ENCODE peak calls at places on chromosome 10, in seven cellular contexts. One of them, this sample, is unnamed.
A peak's percentile ranks its signal among the peaks of the same experiment; 100 is the strongest.

GRCh38 chr10:96743988-96744585 is 23.8 kb upstream of the PIK3AP1 start:
- DNase-seq in GM12865: peak; percentile 63
- DNase-seq in fibroblast of mammary gland: peak; percentile 15
- DNase-seq in foreskin fibroblast: no peak
- DNase-seq in MM.1S: no peak
- DNase-seq in HepG2: peak; percentile 44
- DNase-seq in fibroblast of lung: peak; percentile 34
- DNase-seq in this sample: no peak

GRCh38 chr10:105973252-105973877 is 1191.1 kb downstream of the SORCS1 start:
- DNase-seq in GM12865: no peak
- DNase-seq in fibroblast of mammary gland: no peak
- DNase-seq in foreskin fibroblast: no peak
- DNase-seq in MM.1S: no peak
- DNase-seq in HepG2: no peak
- DNase-seq in fibroblast of lung: no peak
- DNase-seq in this sample: no peak

GRCh38 chr10:23065549-23065948 is 29.8 kb upstream of the MSRB2 start:
- DNase-seq in GM12865: no peak
- DNase-seq in fibroblast of mammary gland: peak; percentile 73
- DNase-seq in foreskin fibroblast: peak; percentile 72
- DNase-seq in MM.1S: no peak
- DNase-seq in HepG2: peak; percentile 13
- DNase-seq in fibroblast of lung: peak; percentile 86
- DNase-seq in this sample: peak; percentile 11

GRCh38 chr10:33073641-33074410 is 115.8 kb upstream of the ITGB1 start:
- DNase-seq in GM12865: peak; percentile 9
- DNase-seq in fibroblast of mammary gland: peak; percentile 74
- DNase-seq in foreskin fibroblast: no peak
- DNase-seq in MM.1S: no peak
- DNase-seq in HepG2: no peak
- DNase-seq in fibroblast of lung: no peak
- DNase-seq in this sample: no peak

GRCh38 chr10:128042131-128042610 is 84.1 kb downstream of the MKI67 start:
- DNase-seq in GM12865: no peak
- DNase-seq in fibroblast of mammary gland: no peak
- DNase-seq in foreskin fibroblast: no peak
- DNase-seq in MM.1S: no peak
- DNase-seq in HepG2: no peak
- DNase-seq in fibroblast of lung: no peak
- DNase-seq in this sample: no peak

GRCh38 chr10:110414563-110415309 is 83.0 kb upstream of the DUSP5 start:
- DNase-seq in GM12865: peak; percentile 98
- DNase-seq in fibroblast of mammary gland: no peak
- DNase-seq in foreskin fibroblast: no peak
- DNase-seq in MM.1S: peak; percentile 98
- DNase-seq in HepG2: peak; percentile 35
- DNase-seq in fibroblast of lung: peak; percentile 62
- DNase-seq in this sample: no peak

GRCh38 chr10:11286261-11286989 is 268.8 kb downstream of the CELF2 start:
- DNase-seq in GM12865: peak; percentile 86
- DNase-seq in fibroblast of mammary gland: no peak
- DNase-seq in foreskin fibroblast: no peak
- DNase-seq in MM.1S: no peak
- DNase-seq in HepG2: no peak
- DNase-seq in fibroblast of lung: no peak
- DNase-seq in this sample: no peak

GRCh38 chr10:8069627-8070026 is 15.1 kb downstream of the GATA3 start:
- DNase-seq in GM12865: no peak
- DNase-seq in fibroblast of mammary gland: no peak
- DNase-seq in foreskin fibroblast: no peak
- DNase-seq in MM.1S: no peak
- DNase-seq in HepG2: no peak
- DNase-seq in fibroblast of lung: peak; percentile 95
- DNase-seq in this sample: peak; percentile 18

GRCh38 chr10:59839576-59839975 is 66.8 kb downstream of the CCDC6 start:
- DNase-seq in GM12865: no peak
- DNase-seq in fibroblast of mammary gland: peak; percentile 52
- DNase-seq in foreskin fibroblast: no peak
- DNase-seq in MM.1S: no peak
- DNase-seq in HepG2: no peak
- DNase-seq in fibroblast of lung: peak; percentile 79
- DNase-seq in this sample: peak; percentile 11

GRCh38 chr10:124744047-124744687 is at the start of gene FAM53B:
- DNase-seq in GM12865: peak; percentile 88
- DNase-seq in fibroblast of mammary gland: peak; percentile 66
- DNase-seq in foreskin fibroblast: peak; percentile 79
- DNase-seq in MM.1S: peak; percentile 87
- DNase-seq in HepG2: no peak
- DNase-seq in fibroblast of lung: peak; percentile 79
- DNase-seq in this sample: no peak

GRCh38 chr10:108561649-108562048 is 1361.7 kb downstream of the XPNPEP1 start:
- DNase-seq in GM12865: no peak
- DNase-seq in fibroblast of mammary gland: peak; percentile 76
- DNase-seq in foreskin fibroblast: peak; percentile 51
- DNase-seq in MM.1S: no peak
- DNase-seq in HepG2: no peak
- DNase-seq in fibroblast of lung: peak; percentile 64
- DNase-seq in this sample: no peak

GRCh38 chr10:34886906-34887615 is 72.0 kb upstream of the PARD3 start:
- DNase-seq in GM12865: no peak
- DNase-seq in fibroblast of mammary gland: no peak
- DNase-seq in foreskin fibroblast: no peak
- DNase-seq in MM.1S: no peak
- DNase-seq in HepG2: no peak
- DNase-seq in fibroblast of lung: no peak
- DNase-seq in this sample: no peak

GRCh38 chr10:16384064-16384463 is 52.7 kb upstream of the PTER start:
- DNase-seq in GM12865: no peak
- DNase-seq in fibroblast of mammary gland: no peak
- DNase-seq in foreskin fibroblast: no peak
- DNase-seq in MM.1S: no peak
- DNase-seq in HepG2: no peak
- DNase-seq in fibroblast of lung: no peak
- DNase-seq in this sample: no peak

DNA sequence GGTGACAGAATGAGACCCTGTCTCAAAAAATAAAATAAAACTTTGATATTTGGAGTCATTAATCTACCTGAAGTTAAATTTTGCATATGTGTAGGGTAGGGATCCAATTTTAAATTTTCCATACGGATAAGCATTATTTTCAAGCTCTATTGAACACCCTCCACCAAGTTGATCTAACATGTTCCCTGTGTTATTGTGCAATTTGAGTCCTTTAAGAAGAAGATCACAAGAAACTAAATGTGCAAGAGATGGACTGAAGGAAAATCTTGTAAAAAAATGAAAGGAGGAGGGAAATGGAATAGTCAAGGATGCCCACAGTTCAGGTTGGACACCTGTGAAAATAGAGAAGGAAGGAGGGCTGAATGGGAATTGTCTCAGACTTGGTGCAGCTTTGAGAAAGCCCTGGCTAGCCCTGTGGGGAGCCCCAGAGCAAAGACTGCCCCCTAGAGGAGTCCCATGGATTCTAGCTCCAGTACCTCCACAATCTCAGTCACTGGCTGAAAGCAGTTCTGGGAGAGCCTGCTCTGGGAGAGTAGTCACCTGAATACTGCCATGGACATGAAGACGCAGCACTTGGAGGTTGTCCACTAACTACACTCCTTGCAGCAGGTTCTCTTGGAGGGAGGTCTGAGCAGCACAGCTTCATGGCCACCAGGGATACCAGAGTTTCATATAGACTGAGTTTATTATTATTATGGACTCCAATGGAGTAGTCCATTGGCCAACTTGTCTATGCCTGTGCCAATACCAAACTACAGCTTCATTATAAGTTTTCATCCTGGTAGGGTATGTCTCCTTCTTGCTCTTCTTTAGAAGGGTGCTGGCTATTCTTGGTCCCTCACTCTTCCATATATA is 5.7 kb upstream of the TIAL1 start:
- DNase-seq in GM12865: peak; percentile 45
- DNase-seq in fibroblast of mammary gland: peak; percentile 25
- DNase-seq in foreskin fibroblast: no peak
- DNase-seq in MM.1S: peak; percentile 33
- DNase-seq in HepG2: peak; percentile 31
- DNase-seq in fibroblast of lung: no peak
- DNase-seq in this sample: no peak
- TF ChIP-seq CTCF in GM12865: peak; percentile 69
- TF ChIP-seq CTCF in fibroblast of mammary gland: peak; percentile 70
- TF ChIP-seq CTCF in foreskin fibroblast: peak; percentile 64
- TF ChIP-seq CTCF in MM.1S: peak; percentile 67
- TF ChIP-seq CTCF in HepG2: peak; percentile 70
- TF ChIP-seq CTCF in fibroblast of lung: peak; percentile 59
- TF ChIP-seq CTCF in this sample: peak; percentile 63

DNA sequence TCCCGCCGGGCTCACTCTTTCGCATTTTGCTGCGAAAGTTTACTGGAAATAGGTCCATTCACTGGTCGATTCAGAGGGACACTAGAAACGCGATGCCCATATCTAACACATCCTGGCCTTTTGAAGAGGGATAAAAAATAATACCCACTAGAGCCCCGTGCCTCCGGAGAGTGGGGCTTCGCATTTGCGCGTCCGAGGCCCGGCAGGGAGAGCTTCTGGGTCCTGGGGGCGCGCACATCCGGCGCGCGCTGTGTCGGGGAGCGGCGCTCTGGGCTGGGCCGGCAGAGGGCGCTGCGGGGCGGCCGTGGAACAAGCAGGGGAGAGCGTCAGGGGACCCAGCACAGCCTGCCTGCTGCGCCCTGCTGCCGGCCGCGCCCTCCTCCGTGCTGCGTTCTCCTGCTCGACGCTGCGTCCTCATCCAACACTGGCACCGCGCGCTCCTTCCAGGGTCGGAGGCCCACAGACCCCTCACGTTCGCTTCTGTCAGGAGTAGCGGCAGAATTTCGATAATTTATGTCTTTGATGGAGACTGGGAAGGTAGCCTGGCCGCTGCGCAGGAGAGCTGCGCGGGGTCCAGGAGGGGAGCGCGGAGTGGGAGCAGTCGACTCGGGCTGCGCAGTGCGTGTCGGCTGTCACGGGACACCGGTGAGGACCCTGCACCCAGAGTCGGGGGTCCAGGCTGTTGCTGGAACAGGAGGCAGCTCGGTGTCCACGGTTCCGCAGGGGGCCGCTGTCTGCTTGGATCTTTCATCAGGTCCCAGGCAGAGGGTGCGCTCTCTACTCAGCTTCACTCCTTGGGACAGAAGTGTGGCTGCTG is 41.5 kb upstream of the ZNF32 start:
- DNase-seq in GM12865: peak; percentile 77
- DNase-seq in fibroblast of mammary gland: peak; percentile 73
- DNase-seq in foreskin fibroblast: peak; percentile 74
- DNase-seq in MM.1S: peak; percentile 70
- DNase-seq in HepG2: peak; percentile 27
- DNase-seq in fibroblast of lung: peak; percentile 78
- DNase-seq in this sample: peak; percentile 26
- H3K4me3 ChIP-seq in GM12865: peak overlapping the region; percentile 37
- H3K4me3 ChIP-seq in fibroblast of mammary gland: peak overlapping the region; percentile 56
- H3K4me3 ChIP-seq in foreskin fibroblast: peak overlapping the region; percentile 59
- H3K4me3 ChIP-seq in MM.1S: peak overlapping the region; percentile 75
- H3K4me3 ChIP-seq in HepG2: no peak overlapping the region
- H3K4me3 ChIP-seq in fibroblast of lung: peak overlapping the region; percentile 53
- H3K4me3 ChIP-seq in this sample: peak overlapping the region; percentile 73

GRCh38 chr10:132452216-132452650 is 55.2 kb downstream of the PWWP2B start:
- DNase-seq in GM12865: no peak
- DNase-seq in fibroblast of mammary gland: no peak
- DNase-seq in foreskin fibroblast: no peak
- DNase-seq in MM.1S: no peak
- DNase-seq in HepG2: no peak
- DNase-seq in fibroblast of lung: no peak
- DNase-seq in this sample: no peak
- TF ChIP-seq CTCF in GM12865: no peak
- TF ChIP-seq CTCF in fibroblast of mammary gland: no peak
- TF ChIP-seq CTCF in foreskin fibroblast: no peak
- TF ChIP-seq CTCF in MM.1S: no peak
- TF ChIP-seq CTCF in HepG2: peak; percentile 63
- TF ChIP-seq CTCF in fibroblast of lung: no peak
- TF ChIP-seq CTCF in this sample: no peak

GRCh38 chr10:123160311-123160980 is 6.2 kb downstream of the BUB3 start:
- DNase-seq in GM12865: peak; percentile 48
- DNase-seq in fibroblast of mammary gland: no peak
- DNase-seq in foreskin fibroblast: no peak
- DNase-seq in MM.1S: peak; percentile 41
- DNase-seq in HepG2: no peak
- DNase-seq in fibroblast of lung: no peak
- DNase-seq in this sample: no peak
- H3K4me3 ChIP-seq in GM12865: no peak overlapping the region
- H3K4me3 ChIP-seq in fibroblast of mammary gland: no peak overlapping the region
- H3K4me3 ChIP-seq in foreskin fibroblast: no peak overlapping the region
- H3K4me3 ChIP-seq in MM.1S: no peak overlapping the region
- H3K4me3 ChIP-seq in HepG2: no peak overlapping the region
- H3K4me3 ChIP-seq in fibroblast of lung: no peak overlapping the region
- H3K4me3 ChIP-seq in this sample: no peak overlapping the region

GRCh38 chr10:100537475-100537874 is 1.7 kb downstream of the HIF1AN start:
- DNase-seq in GM12865: no peak
- DNase-seq in fibroblast of mammary gland: no peak
- DNase-seq in foreskin fibroblast: no peak
- DNase-seq in MM.1S: no peak
- DNase-seq in HepG2: no peak
- DNase-seq in fibroblast of lung: no peak
- DNase-seq in this sample: no peak

GRCh38 chr10:100534726-100535125 is 1.0 kb upstream of the HIF1AN start:
- DNase-seq in GM12865: no peak
- DNase-seq in fibroblast of mammary gland: no peak
- DNase-seq in foreskin fibroblast: no peak
- DNase-seq in MM.1S: peak; percentile 29
- DNase-seq in HepG2: no peak
- DNase-seq in fibroblast of lung: no peak
- DNase-seq in this sample: no peak

GRCh38 chr10:100531761-100532160 is 2.1 kb upstream of the NDUFB8 start:
- DNase-seq in GM12865: peak; percentile 58
- DNase-seq in fibroblast of mammary gland: no peak
- DNase-seq in foreskin fibroblast: no peak
- DNase-seq in MM.1S: peak; percentile 88
- DNase-seq in HepG2: no peak
- DNase-seq in fibroblast of lung: no peak
- DNase-seq in this sample: no peak

GRCh38 chr10:100535338-100535714 is 417 bp upstream of the HIF1AN start:
- DNase-seq in GM12865: no peak
- DNase-seq in fibroblast of mammary gland: no peak
- DNase-seq in foreskin fibroblast: no peak
- DNase-seq in MM.1S: no peak
- DNase-seq in HepG2: no peak
- DNase-seq in fibroblast of lung: no peak
- DNase-seq in this sample: no peak

GRCh38 chr10:100535715-100536353 is at the start of gene HIF1AN:
- DNase-seq in GM12865: peak; percentile 97
- DNase-seq in fibroblast of mammary gland: peak; percentile 95
- DNase-seq in foreskin fibroblast: peak; percentile 89
- DNase-seq in MM.1S: peak; percentile 98
- DNase-seq in HepG2: peak; percentile 94
- DNase-seq in fibroblast of lung: peak; percentile 91
- DNase-seq in this sample: peak; percentile 89
- TF ChIP-seq CTCF in GM12865: peak; percentile 94
- TF ChIP-seq CTCF in fibroblast of mammary gland: peak; percentile 96
- TF ChIP-seq CTCF in foreskin fibroblast: peak; percentile 98
- TF ChIP-seq CTCF in MM.1S: peak; percentile 87
- TF ChIP-seq CTCF in HepG2: peak; percentile 94
- TF ChIP-seq CTCF in fibroblast of lung: peak; percentile 95
- TF ChIP-seq CTCF in this sample: peak; percentile 98

GRCh38 chr10:83122336-83122735 is 1017.0 kb upstream of the GHITM start:
- DNase-seq in GM12865: no peak
- DNase-seq in fibroblast of mammary gland: no peak
- DNase-seq in foreskin fibroblast: no peak
- DNase-seq in MM.1S: no peak
- DNase-seq in HepG2: no peak
- DNase-seq in fibroblast of lung: peak; percentile 34
- DNase-seq in this sample: no peak
- H3K4me3 ChIP-seq in GM12865: no peak overlapping the region
- H3K4me3 ChIP-seq in fibroblast of mammary gland: no peak overlapping the region
- H3K4me3 ChIP-seq in foreskin fibroblast: no peak overlapping the region
- H3K4me3 ChIP-seq in MM.1S: no peak overlapping the region
- H3K4me3 ChIP-seq in HepG2: no peak overlapping the region
- H3K4me3 ChIP-seq in fibroblast of lung: no peak overlapping the region
- H3K4me3 ChIP-seq in this sample: no peak overlapping the region

GRCh38 chr10:75294866-75295692 is 59.3 kb upstream of the COMTD1 start:
- DNase-seq in GM12865: peak; percentile 48
- DNase-seq in fibroblast of mammary gland: peak; percentile 92
- DNase-seq in foreskin fibroblast: peak; percentile 83
- DNase-seq in MM.1S: peak; percentile 72
- DNase-seq in HepG2: peak; percentile 87
- DNase-seq in fibroblast of lung: peak; percentile 95
- DNase-seq in this sample: peak; percentile 86
- TF ChIP-seq CTCF in GM12865: peak; percentile 4
- TF ChIP-seq CTCF in fibroblast of mammary gland: no peak
- TF ChIP-seq CTCF in foreskin fibroblast: no peak
- TF ChIP-seq CTCF in MM.1S: peak; percentile 16
- TF ChIP-seq CTCF in HepG2: peak; percentile 52
- TF ChIP-seq CTCF in fibroblast of lung: no peak
- TF ChIP-seq CTCF in this sample: no peak

This sample was measured in AG04450.